ENCODE peak calls at places on chromosomes 6 and 20, in nine cellular contexts. S is cardiac muscle cell; H is HFFc6; Q is type B pancreatic cell; E is anterior cingulate cortex; F is T follicular helper cell; J is LoVo; W is stimulated activated CD8-positive, alpha-beta memory T cell treated with anti-CD3 and anti-CD28 coated beads, Interleukin-4, amount 100 ng/mL, for 4 hours; Y is naive thymus-derived CD8-positive, alpha-beta T cell. N is an unnamed sample.

GRCh38 chr6:26422329-26422728 is 18.0 kb upstream of the BTN3A3 start:
- DNase-seq in S (no peak), H (no peak), Q (no peak), E (no peak), F (no peak), J (no peak), W (no peak), Y (no peak), N (no peak)

GRCh38 chr20:39264506-39265172 is 302.5 kb downstream of the DHX35 start:
- DNase-seq in S (peak), H (peak), Q (no peak), E (peak), F (no peak), J (peak), W (no peak), Y (no peak), N (no peak)

GRCh38 chr6:53888931-53889330 is 94.1 kb downstream of the LRRC1 start:
- DNase-seq in S (no peak), H (peak), Q (no peak), E (no peak), F (no peak), J (peak), W (no peak), Y (no peak), N (no peak)

GRCh38 chr6:11439908-11440307 is 97.6 kb upstream of the TMEM170B start:
- DNase-seq in S (no peak), H (no peak), Q (no peak), E (no peak), F (no peak), J (no peak), W (no peak), Y (no peak), N (no peak)

GRCh38 chr6:150902142-150902800 is 36.8 kb downstream of the MTHFD1L start:
- DNase-seq in S (peak), H (no peak), Q (no peak), E (no peak), F (no peak), J (no peak), W (no peak), Y (no peak), N (no peak)

GRCh38 chr6:167141667-167142432 is 15.9 kb downstream of the GPR31 start:
- DNase-seq in S (peak), H (no peak), Q (no peak), E (peak), F (peak), J (peak), W (no peak), Y (peak), N (no peak)

GRCh38 chr20:44471481-44471882 is 4.2 kb upstream of the TTPAL start:
- DNase-seq in S (peak), H (peak), Q (no peak), E (no peak), F (no peak), J (no peak), W (no peak), Y (no peak), N (no peak)

GRCh38 chr20:13046409-13046808 is 37.6 kb downstream of the SPTLC3 start:
- DNase-seq in S (no peak), H (no peak), Q (no peak), E (no peak), F (no peak), J (no peak), W (no peak), Y (no peak), N (no peak)

GRCh38 chr6:33929575-33930288 is 125.9 kb upstream of the MLN start:
- DNase-seq in S (no peak), H (no peak), Q (no peak), E (no peak), F (no peak), J (no peak), W (no peak), Y (no peak), N (no peak)

GRCh38 chr6:159982726-159983506 is 14.0 kb downstream of the IGF2R start:
- DNase-seq in S (no peak), H (no peak), Q (no peak), E (no peak), F (no peak), J (no peak), W (no peak), Y (no peak), N (no peak)

GRCh38 chr6:140871911-140872310 is 1260.8 kb upstream of the GJE1 start:
- DNase-seq in S (no peak), H (peak), Q (no peak), E (no peak), F (no peak), J (no peak), W (no peak), Y (no peak), N (no peak)

GRCh38 chr6:659179-659578 is 2.3 kb upstream of the HUS1B start:
- DNase-seq in S (no peak), H (no peak), Q (no peak), E (no peak), F (no peak), J (no peak), W (no peak), Y (no peak), N (no peak)

GRCh38 chr20:62977613-62978558 is 25.4 kb downstream of the SLC17A9 start:
- DNase-seq in S (no peak), H (no peak), Q (no peak), E (no peak), F (peak), J (peak), W (peak), Y (peak), N (no peak)

GRCh38 chr6:146420255-146420654 is 123.4 kb upstream of the RAB32 start:
- DNase-seq in S (no peak), H (no peak), Q (no peak), E (no peak), F (no peak), J (no peak), W (no peak), Y (no peak), N (no peak)

GRCh38 chr6:132607544-132608233 is 16.4 kb downstream of the TAAR2 start:
- DNase-seq in S (no peak), H (no peak), Q (no peak), E (no peak), F (no peak), J (no peak), W (no peak), Y (no peak), N (no peak)

GRCh38 chr20:44583179-44583578 is 800 bp downstream of the PKIG start:
- DNase-seq in S (no peak), H (no peak), Q (no peak), E (no peak), F (no peak), J (no peak), W (no peak), Y (no peak), N (no peak)

N was measured in C1 segment of cervical spinal cord.